ENCODE peak calls at places on chromosomes 5 and 9, in five cellular contexts. F is cardiac muscle cell; L is adrenal gland; C is Panc1; B is effector memory CD4-positive, alpha-beta T cell. M is an unnamed sample.

GRCh38 chr5:43014522-43014921 is 25.6 kb downstream of the ANXA2R start:
- DNase-seq in F (no peak), L (no peak), C (no peak), B (no peak), M (no peak)

GRCh38 chr5:64971538-64971937 is 202.8 kb downstream of the CWC27 start:
- DNase-seq in F (no peak), L (no peak), C (no peak), B (no peak), M (no peak)

GRCh38 chr5:40442346-40442745 is 237.4 kb upstream of the PTGER4 start:
- DNase-seq in F (no peak), L (no peak), C (no peak), B (no peak), M (no peak)

GRCh38 chr5:337565-338130 is 16.1 kb downstream of the AHRR start:
- DNase-seq in F (peak; percentile 65), L (no peak), C (peak; percentile 42), B (no peak), M (peak; percentile 25)

GRCh38 chr9:29289365-29289764 is 1716.1 kb upstream of the C9orf72 start:
- DNase-seq in F (no peak), L (no peak), C (no peak), B (no peak), M (no peak)

GRCh38 chr9:120593955-120594277 is 13.9 kb upstream of the CDK5RAP2 start:
- DNase-seq in F (no peak), L (no peak), C (no peak), B (no peak), M (no peak)

GRCh38 chr5:143108498-143109128 is 294.9 kb downstream of the NR3C1 start:
- DNase-seq in F (no peak), L (peak; percentile 22), C (no peak), B (no peak), M (no peak)

GRCh38 chr5:56129288-56129687 is 103.8 kb downstream of the ANKRD55 start:
- DNase-seq in F (no peak), L (no peak), C (no peak), B (no peak), M (no peak)

GRCh38 chr9:132506907-132507669 is 75.3 kb upstream of the BARHL1 start:
- DNase-seq in F (no peak), L (no peak), C (no peak), B (no peak), M (no peak)

GRCh38 chr9:134648701-134649525 is 7.3 kb downstream of the COL5A1 start:
- DNase-seq in F (no peak), L (peak; percentile 55), C (no peak), B (no peak), M (peak; percentile 63)

GRCh38 chr5:45410304-45410995 is 285.7 kb downstream of the HCN1 start:
- DNase-seq in F (peak; percentile 18), L (no peak), C (no peak), B (no peak), M (no peak)

GRCh38 chr5:100856462-100856861 is 46.6 kb downstream of the ST8SIA4 start:
- DNase-seq in F (peak; percentile 17), L (no peak), C (no peak), B (no peak), M (no peak)

GRCh38 chr5:73298251-73299016 is 125.4 kb downstream of the TMEM174 start:
- DNase-seq in F (no peak), L (no peak), C (no peak), B (no peak), M (peak; percentile 43)

GRCh38 chr9:127555830-127556820 is 56.0 kb upstream of the STXBP1 start:
- DNase-seq in F (no peak), L (peak; percentile 91), C (no peak), B (peak; percentile 31), M (peak; percentile 97)

GRCh38 chr5:135304352-135305221 is 94.4 kb downstream of the MACROH2A1 start:
- DNase-seq in F (no peak), L (no peak), C (no peak), B (no peak), M (peak; percentile 56)

GRCh38 chr9:32350682-32351081 is 33.8 kb upstream of the ACO1 start:
- DNase-seq in F (no peak), L (no peak), C (peak; percentile 4), B (no peak), M (no peak)

GRCh38 chr9:114072181-114073140 is 5.6 kb downstream of the AMBP start:
- DNase-seq in F (no peak), L (peak; percentile 37), C (no peak), B (no peak), M (no peak)

GRCh38 chr5:79170661-79171060 is 59.1 kb downstream of the BHMT start:
- DNase-seq in F (no peak), L (no peak), C (no peak), B (no peak), M (no peak)

GRCh38 chr5:543755-544674 is 19.8 kb upstream of the SLC9A3 start:
- DNase-seq in F (no peak), L (peak; percentile 14), C (no peak), B (no peak), M (no peak)

GRCh38 chr5:111572561-111572960 is 60.2 kb upstream of the STARD4 start:
- DNase-seq in F (no peak), L (no peak), C (no peak), B (no peak), M (no peak)

GRCh38 chr9:106859957-106860715 is 2.8 kb upstream of the ZNF462 start:
- DNase-seq in F (peak; percentile 57), L (peak; percentile 49), C (no peak), B (no peak), M (peak; percentile 56)

GRCh38 chr9:136441681-136442245 is 2.1 kb upstream of the INPP5E start:
- DNase-seq in F (no peak), L (peak; percentile 69), C (no peak), B (no peak), M (no peak)

GRCh38 chr9:19408693-19409405 is at the start of gene ACER2:
- DNase-seq in F (peak; percentile 95), L (peak; percentile 97), C (peak; percentile 28), B (peak; percentile 92), M (peak; percentile 84)

GRCh38 chr9:115121140-115121710 is 3.3 kb upstream of the TNC start:
- DNase-seq in F (no peak), L (no peak), C (no peak), B (no peak), M (peak; percentile 45)

GRCh38 chr5:97163790-97164285 is 19.2 kb downstream of the RIOK2 start:
- DNase-seq in F (no peak), L (no peak), C (no peak), B (no peak), M (no peak)

GRCh38 chr5:97163360-97163764 is 19.7 kb downstream of the RIOK2 start:
- DNase-seq in F (no peak), L (no peak), C (no peak), B (no peak), M (no peak)

GRCh38 chr5:97165726-97166125 is 17.3 kb downstream of the RIOK2 start:
- DNase-seq in F (no peak), L (no peak), C (no peak), B (no peak), M (no peak)

GRCh38 chr5:97164846-97165245 is 18.2 kb downstream of the RIOK2 start:
- DNase-seq in F (no peak), L (no peak), C (no peak), B (no peak), M (no peak)

GRCh38 chr5:97162045-97162444 is 19.6 kb upstream of the LIX1 start:
- DNase-seq in F (peak; percentile 82), L (peak; percentile 62), C (peak; percentile 76), B (peak; percentile 43), M (peak; percentile 63)
- H3K36me3 ChIP-seq in F (peaks cover 43% of the 10 kb centered on the region), L (peaks cover 22% of the 10 kb centered on the region), C (peaks cover 30% of the 10 kb centered on the region), B (peaks cover 11% of the 10 kb centered on the region), M (peaks cover 52% of the 10 kb centered on the region)

DNA sequence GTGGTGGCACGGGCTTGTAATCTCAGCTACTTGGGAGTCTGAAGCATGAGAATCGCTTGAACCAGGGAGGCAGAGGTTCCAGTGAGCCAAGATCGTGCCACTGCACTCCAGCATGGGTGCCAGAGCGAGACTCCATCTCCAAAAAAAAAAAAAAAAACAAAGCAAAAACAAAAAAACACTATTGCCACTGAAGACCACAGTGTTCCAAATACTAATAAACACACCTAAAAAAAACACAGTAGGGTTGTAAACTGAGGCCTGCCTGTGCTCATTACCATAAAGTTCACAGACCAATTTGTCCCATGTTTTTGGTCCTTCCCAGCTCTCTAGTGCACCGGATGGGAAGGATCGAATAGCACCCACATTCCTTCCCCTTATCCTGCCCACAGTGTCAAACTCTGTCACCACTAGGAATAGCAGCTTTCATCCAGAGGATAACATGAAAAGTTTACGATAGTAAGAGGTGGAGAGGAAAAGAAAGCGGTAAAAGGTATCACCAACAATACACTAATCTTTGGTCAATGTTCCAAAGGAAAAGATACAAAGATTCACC is 49.2 kb downstream of the MYO10 start:
- DNase-seq in F (no peak), L (no peak), C (no peak), B (no peak), M (no peak)
- H3K4me1 ChIP-seq in F (peaks cover 6% of the 10 kb centered on the region), L (no peaks in the 10 kb centered on the region), C (peaks cover 75% of the 10 kb centered on the region), B (no peaks in the 10 kb centered on the region), M (peaks cover 37% of the 10 kb centered on the region)

DNA sequence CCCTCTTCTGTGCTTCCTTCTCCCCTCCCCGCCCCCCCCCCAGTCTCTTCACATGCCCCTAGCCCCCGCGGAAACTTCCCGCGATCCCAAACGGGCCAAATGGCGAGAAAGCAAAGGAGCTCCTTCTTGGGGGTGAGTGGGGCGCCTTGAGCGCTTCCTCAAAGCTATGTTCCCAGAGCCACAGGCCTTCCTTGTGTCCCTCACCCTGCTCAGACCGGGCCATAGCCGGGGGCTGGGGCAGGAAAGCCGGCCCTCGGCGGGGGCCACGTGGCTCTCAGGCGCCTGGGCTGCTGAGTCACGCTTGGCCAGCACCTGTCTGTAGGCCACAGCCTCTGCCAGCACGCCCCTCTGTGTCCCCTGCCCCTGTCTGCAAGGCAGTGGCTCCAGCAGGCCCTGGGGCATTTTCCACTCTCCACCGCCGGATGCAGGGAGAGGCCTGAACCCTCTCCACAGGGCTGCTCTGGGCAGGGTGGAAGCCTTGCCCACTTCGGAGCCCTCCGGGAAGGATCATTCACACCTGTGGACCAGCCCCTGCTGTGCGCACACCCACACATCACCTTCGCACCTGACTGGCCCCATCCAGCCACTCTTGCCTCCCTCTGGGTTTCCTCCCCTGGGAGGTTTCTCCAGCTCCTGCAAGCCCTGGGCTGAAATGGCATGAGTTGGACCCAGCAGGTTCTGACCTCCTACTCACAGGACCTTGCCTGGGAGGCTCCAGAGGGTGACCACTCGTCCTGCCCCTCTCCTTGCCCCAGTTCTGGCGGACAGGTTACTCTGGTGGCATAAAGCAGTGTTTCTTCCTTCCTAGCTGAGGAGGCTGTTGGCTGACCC is 1.2 kb upstream of the SQSTM1 start:
- DNase-seq in F (peak; percentile 44), L (peak; percentile 90), C (no peak), B (peak; percentile 42), M (peak; percentile 86)
- H3K4me3 ChIP-seq in F (peak overlapping the region; percentile 18), L (peak overlapping the region; percentile 21), C (no peak overlapping the region), B (peak overlapping the region; percentile 100), M (peak overlapping the region; percentile 94)

DNA sequence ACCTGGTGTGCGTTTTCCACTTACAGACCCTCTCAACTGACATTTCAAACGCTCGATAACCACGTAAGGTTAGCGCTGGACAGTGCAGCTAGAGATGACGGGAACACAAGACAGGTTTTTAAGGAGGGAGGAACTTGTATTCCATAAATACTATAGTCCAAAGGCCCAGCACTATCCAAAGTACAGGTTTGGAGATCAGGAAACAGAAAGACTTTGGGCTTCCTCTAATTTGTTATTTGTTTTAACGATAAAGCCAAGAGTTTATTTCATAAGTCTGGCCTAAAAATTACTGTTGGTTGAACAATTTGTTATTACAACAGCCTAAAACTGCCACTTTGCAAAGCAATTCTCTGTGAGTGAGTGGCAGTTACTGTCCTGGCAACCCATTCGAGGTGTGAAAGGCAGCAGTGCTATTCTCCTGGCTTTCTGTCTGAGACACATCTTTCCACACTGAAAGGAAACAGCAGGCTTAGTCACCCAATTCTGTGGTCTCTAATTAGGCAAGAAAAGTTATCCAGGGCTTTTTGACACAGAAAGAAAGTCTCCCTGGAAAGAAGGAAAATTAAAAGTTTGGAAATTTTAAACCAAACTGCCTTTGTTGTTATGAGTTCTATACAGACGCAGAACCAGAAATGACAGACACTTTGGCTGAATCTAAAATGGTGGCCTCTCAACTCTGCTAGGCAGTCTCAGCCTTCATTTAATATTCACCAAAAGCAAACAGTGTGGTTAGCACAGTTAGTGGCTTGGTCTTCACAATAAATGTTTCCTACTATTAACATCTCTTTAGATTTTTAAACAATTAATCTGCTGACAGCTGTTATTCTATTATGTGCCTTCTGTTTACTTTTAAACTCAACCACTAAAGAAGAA is 33.9 kb downstream of the PSMB7 start:
- DNase-seq in F (no peak), L (no peak), C (no peak), B (no peak), M (no peak)
- H3K36me3 ChIP-seq in F (no peaks in the 10 kb centered on the region), L (peaks cover 26% of the 10 kb centered on the region), C (peaks cover 6% of the 10 kb centered on the region), B (peaks cover 22% of the 10 kb centered on the region), M (peaks cover 71% of the 10 kb centered on the region)